ENCODE peak calls at places on chromosome 9, in six cellular contexts. One of them, this sample, is unnamed.

GRCh38 chr9:19517202-19517942 is 108.6 kb downstream of the ACER2 start:
- DNase-seq in left ventricle myocardium inferior: no peak
- DNase-seq in aorta: no peak
- DNase-seq in thyroid gland: no peak
- DNase-seq in neuronal stem cell: no peak
- DNase-seq in breast epithelium: no peak
- DNase-seq in this sample: no peak

GRCh38 chr9:26260238-26260637 is 582.0 kb upstream of the TUSC1 start:
- DNase-seq in left ventricle myocardium inferior: no peak
- DNase-seq in aorta: no peak
- DNase-seq in thyroid gland: no peak
- DNase-seq in neuronal stem cell: no peak
- DNase-seq in breast epithelium: no peak
- DNase-seq in this sample: no peak

GRCh38 chr9:70000481-70000880 is 43.2 kb upstream of the MAMDC2 start:
- DNase-seq in left ventricle myocardium inferior: no peak
- DNase-seq in aorta: no peak
- DNase-seq in thyroid gland: no peak
- DNase-seq in neuronal stem cell: no peak
- DNase-seq in breast epithelium: no peak
- DNase-seq in this sample: no peak

GRCh38 chr9:4674783-4675182 is 4.6 kb upstream of the CDC37L1 start:
- DNase-seq in left ventricle myocardium inferior: no peak
- DNase-seq in aorta: no peak
- DNase-seq in thyroid gland: no peak
- DNase-seq in neuronal stem cell: no peak
- DNase-seq in breast epithelium: no peak
- DNase-seq in this sample: peak

GRCh38 chr9:134503301-134504105 is 138.1 kb upstream of the COL5A1 start:
- DNase-seq in left ventricle myocardium inferior: peak
- DNase-seq in aorta: peak
- DNase-seq in thyroid gland: no peak
- DNase-seq in neuronal stem cell: no peak
- DNase-seq in breast epithelium: no peak
- DNase-seq in this sample: no peak

GRCh38 chr9:7051711-7052110 is 293.9 kb downstream of the KDM4C start:
- DNase-seq in left ventricle myocardium inferior: no peak
- DNase-seq in aorta: no peak
- DNase-seq in thyroid gland: no peak
- DNase-seq in neuronal stem cell: no peak
- DNase-seq in breast epithelium: no peak
- DNase-seq in this sample: no peak

GRCh38 chr9:123933801-123934200 is 3.9 kb upstream of the DENND1A start:
- DNase-seq in left ventricle myocardium inferior: no peak
- DNase-seq in aorta: no peak
- DNase-seq in thyroid gland: no peak
- DNase-seq in neuronal stem cell: no peak
- DNase-seq in breast epithelium: no peak
- DNase-seq in this sample: no peak

GRCh38 chr9:125522328-125522725 is 184.7 kb downstream of the MAPKAP1 start:
- DNase-seq in left ventricle myocardium inferior: no peak
- DNase-seq in aorta: no peak
- DNase-seq in thyroid gland: peak
- DNase-seq in neuronal stem cell: no peak
- DNase-seq in breast epithelium: no peak
- DNase-seq in this sample: no peak

GRCh38 chr9:96150324-96151023 is 151.5 kb downstream of the HSD17B3 start:
- DNase-seq in left ventricle myocardium inferior: no peak
- DNase-seq in aorta: no peak
- DNase-seq in thyroid gland: no peak
- DNase-seq in neuronal stem cell: no peak
- DNase-seq in breast epithelium: no peak
- DNase-seq in this sample: no peak

GRCh38 chr9:3401556-3401955 is 124.2 kb downstream of the RFX3 start:
- DNase-seq in left ventricle myocardium inferior: no peak
- DNase-seq in aorta: no peak
- DNase-seq in thyroid gland: no peak
- DNase-seq in neuronal stem cell: peak
- DNase-seq in breast epithelium: no peak
- DNase-seq in this sample: no peak

GRCh38 chr9:107368696-107369095 is 85.6 kb downstream of the RAD23B start:
- DNase-seq in left ventricle myocardium inferior: no peak
- DNase-seq in aorta: no peak
- DNase-seq in thyroid gland: no peak
- DNase-seq in neuronal stem cell: no peak
- DNase-seq in breast epithelium: no peak
- DNase-seq in this sample: no peak

GRCh38 chr9:7186175-7186574 is 428.4 kb downstream of the KDM4C start:
- DNase-seq in left ventricle myocardium inferior: no peak
- DNase-seq in aorta: no peak
- DNase-seq in thyroid gland: no peak
- DNase-seq in neuronal stem cell: no peak
- DNase-seq in breast epithelium: no peak
- DNase-seq in this sample: no peak

GRCh38 chr9:88988796-88989641 is 2.2 kb upstream of the S1PR3 start:
- DNase-seq in left ventricle myocardium inferior: no peak
- DNase-seq in aorta: no peak
- DNase-seq in thyroid gland: no peak
- DNase-seq in neuronal stem cell: no peak
- DNase-seq in breast epithelium: no peak
- DNase-seq in this sample: peak

GRCh38 chr9:37468620-37469019 is 3.4 kb upstream of the ZBTB5 start:
- DNase-seq in left ventricle myocardium inferior: no peak
- DNase-seq in aorta: no peak
- DNase-seq in thyroid gland: no peak
- DNase-seq in neuronal stem cell: no peak
- DNase-seq in breast epithelium: no peak
- DNase-seq in this sample: no peak

GRCh38 chr9:37476930-37477329 is 8.8 kb upstream of the POLR1E start:
- DNase-seq in left ventricle myocardium inferior: no peak
- DNase-seq in aorta: no peak
- DNase-seq in thyroid gland: no peak
- DNase-seq in neuronal stem cell: no peak
- DNase-seq in breast epithelium: no peak
- DNase-seq in this sample: no peak

GRCh38 chr9:37474438-37474837 is 9.2 kb upstream of the ZBTB5 start:
- DNase-seq in left ventricle myocardium inferior: no peak
- DNase-seq in aorta: no peak
- DNase-seq in thyroid gland: no peak
- DNase-seq in neuronal stem cell: no peak
- DNase-seq in breast epithelium: no peak
- DNase-seq in this sample: no peak

GRCh38 chr9:37466037-37466709 is 923 bp upstream of the ZBTB5 start:
- DNase-seq in left ventricle myocardium inferior: peak
- DNase-seq in aorta: peak
- DNase-seq in thyroid gland: peak
- DNase-seq in neuronal stem cell: peak
- DNase-seq in breast epithelium: no peak
- DNase-seq in this sample: no peak

GRCh38 chr9:37471942-37472679 is 6.9 kb upstream of the ZBTB5 start:
- DNase-seq in left ventricle myocardium inferior: no peak
- DNase-seq in aorta: no peak
- DNase-seq in thyroid gland: peak
- DNase-seq in neuronal stem cell: peak
- DNase-seq in breast epithelium: no peak
- DNase-seq in this sample: peak
- H3K4me3 ChIP-seq in left ventricle myocardium inferior: peak
- H3K4me3 ChIP-seq in aorta: no peak
- H3K4me3 ChIP-seq in thyroid gland: no peak
- H3K4me3 ChIP-seq in neuronal stem cell: no peak
- H3K4me3 ChIP-seq in breast epithelium: peak
- H3K4me3 ChIP-seq in this sample: peak

GRCh38 chr9:121568101-121568460 is 68.4 kb upstream of the GGTA1 start:
- DNase-seq in left ventricle myocardium inferior: peak
- DNase-seq in aorta: peak
- DNase-seq in thyroid gland: no peak
- DNase-seq in neuronal stem cell: no peak
- DNase-seq in breast epithelium: no peak
- DNase-seq in this sample: no peak

GRCh38 chr9:121569266-121569648 is 69.6 kb upstream of the GGTA1 start:
- DNase-seq in left ventricle myocardium inferior: no peak
- DNase-seq in aorta: no peak
- DNase-seq in thyroid gland: no peak
- DNase-seq in neuronal stem cell: no peak
- DNase-seq in breast epithelium: no peak
- DNase-seq in this sample: no peak

GRCh38 chr9:121567142-121568100 is 67.8 kb upstream of the GGTA1 start:
- DNase-seq in left ventricle myocardium inferior: peak
- DNase-seq in aorta: peak
- DNase-seq in thyroid gland: no peak
- DNase-seq in neuronal stem cell: no peak
- DNase-seq in breast epithelium: no peak
- DNase-seq in this sample: no peak

GRCh38 chr9:121566401-121567141 is 66.9 kb upstream of the GGTA1 start:
- DNase-seq in left ventricle myocardium inferior: peak
- DNase-seq in aorta: peak
- DNase-seq in thyroid gland: no peak
- DNase-seq in neuronal stem cell: no peak
- DNase-seq in breast epithelium: no peak
- DNase-seq in this sample: no peak

DNA sequence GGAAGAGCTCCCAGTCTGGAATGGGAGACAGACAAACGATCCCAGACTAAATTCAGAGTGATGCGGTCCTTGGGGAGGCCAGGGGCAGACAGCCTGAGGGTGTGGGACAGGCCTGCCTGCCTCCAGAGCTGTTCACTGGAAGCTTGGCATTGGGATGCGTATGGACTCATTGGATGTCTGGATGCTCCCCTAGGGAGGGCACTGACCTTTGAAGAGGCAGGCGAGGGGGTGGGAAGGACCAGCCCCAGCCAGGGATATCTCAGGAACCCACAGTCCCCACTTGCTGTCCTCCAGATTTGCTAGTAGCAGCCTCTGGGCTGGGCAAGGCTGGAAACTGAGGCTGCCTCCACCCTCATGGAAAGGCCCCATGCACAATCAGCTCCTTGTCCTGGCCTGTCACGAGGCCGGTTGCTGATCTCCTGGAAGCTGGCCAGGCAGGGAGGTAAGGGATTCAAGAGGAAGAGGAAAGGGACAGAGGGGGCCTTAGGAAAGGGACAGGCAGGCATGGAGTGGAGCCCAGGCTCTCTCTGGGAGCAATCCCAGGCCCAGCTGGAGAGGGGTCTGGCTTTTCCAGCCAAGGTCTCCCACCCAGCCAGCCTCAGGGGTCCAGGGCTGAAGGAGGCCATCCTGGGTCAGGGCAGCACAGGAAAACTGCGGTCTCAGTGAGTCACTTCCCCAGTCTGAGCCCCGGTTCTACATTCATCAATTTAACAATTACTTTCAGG is 69.1 kb upstream of the GGTA1 start:
- DNase-seq in left ventricle myocardium inferior: peak
- DNase-seq in aorta: peak
- DNase-seq in thyroid gland: no peak
- DNase-seq in neuronal stem cell: no peak
- DNase-seq in breast epithelium: no peak
- DNase-seq in this sample: no peak
- H3K4me3 ChIP-seq in left ventricle myocardium inferior: peak
- H3K4me3 ChIP-seq in aorta: no peak
- H3K4me3 ChIP-seq in thyroid gland: no peak
- H3K4me3 ChIP-seq in neuronal stem cell: no peak
- H3K4me3 ChIP-seq in breast epithelium: no peak
- H3K4me3 ChIP-seq in this sample: no peak

GRCh38 chr9:37119360-37119759 is 1.0 kb upstream of the ZCCHC7 start:
- DNase-seq in left ventricle myocardium inferior: no peak
- DNase-seq in aorta: no peak
- DNase-seq in thyroid gland: no peak
- DNase-seq in neuronal stem cell: no peak
- DNase-seq in breast epithelium: no peak
- DNase-seq in this sample: no peak
- H3K4me3 ChIP-seq in left ventricle myocardium inferior: peak
- H3K4me3 ChIP-seq in aorta: no peak
- H3K4me3 ChIP-seq in thyroid gland: no peak
- H3K4me3 ChIP-seq in neuronal stem cell: no peak
- H3K4me3 ChIP-seq in breast epithelium: peak
- H3K4me3 ChIP-seq in this sample: peak

GRCh38 chr9:121328476-121328875 is 41.6 kb downstream of the STOM start:
- DNase-seq in left ventricle myocardium inferior: no peak
- DNase-seq in aorta: no peak
- DNase-seq in thyroid gland: no peak
- DNase-seq in neuronal stem cell: no peak
- DNase-seq in breast epithelium: no peak
- DNase-seq in this sample: no peak
- H3K4me3 ChIP-seq in left ventricle myocardium inferior: no peak
- H3K4me3 ChIP-seq in aorta: no peak
- H3K4me3 ChIP-seq in thyroid gland: no peak
- H3K4me3 ChIP-seq in neuronal stem cell: no peak
- H3K4me3 ChIP-seq in breast epithelium: no peak
- H3K4me3 ChIP-seq in this sample: no peak

GRCh38 chr9:1235650-1236401 is 185.7 kb downstream of the DMRT2 start:
- DNase-seq in left ventricle myocardium inferior: no peak
- DNase-seq in aorta: no peak
- DNase-seq in thyroid gland: no peak
- DNase-seq in neuronal stem cell: no peak
- DNase-seq in breast epithelium: no peak
- DNase-seq in this sample: no peak

GRCh38 chr9:1233568-1233967 is 183.4 kb downstream of the DMRT2 start:
- DNase-seq in left ventricle myocardium inferior: no peak
- DNase-seq in aorta: no peak
- DNase-seq in thyroid gland: no peak
- DNase-seq in neuronal stem cell: no peak
- DNase-seq in breast epithelium: no peak
- DNase-seq in this sample: no peak

GRCh38 chr9:1231998-1232919 is 182.1 kb downstream of the DMRT2 start:
- DNase-seq in left ventricle myocardium inferior: peak
- DNase-seq in aorta: peak
- DNase-seq in thyroid gland: peak
- DNase-seq in neuronal stem cell: no peak
- DNase-seq in breast epithelium: peak
- DNase-seq in this sample: peak
- H3K4me3 ChIP-seq in left ventricle myocardium inferior: no peak
- H3K4me3 ChIP-seq in aorta: no peak
- H3K4me3 ChIP-seq in thyroid gland: no peak
- H3K4me3 ChIP-seq in neuronal stem cell: no peak
- H3K4me3 ChIP-seq in breast epithelium: no peak
- H3K4me3 ChIP-seq in this sample: no peak

DNA sequence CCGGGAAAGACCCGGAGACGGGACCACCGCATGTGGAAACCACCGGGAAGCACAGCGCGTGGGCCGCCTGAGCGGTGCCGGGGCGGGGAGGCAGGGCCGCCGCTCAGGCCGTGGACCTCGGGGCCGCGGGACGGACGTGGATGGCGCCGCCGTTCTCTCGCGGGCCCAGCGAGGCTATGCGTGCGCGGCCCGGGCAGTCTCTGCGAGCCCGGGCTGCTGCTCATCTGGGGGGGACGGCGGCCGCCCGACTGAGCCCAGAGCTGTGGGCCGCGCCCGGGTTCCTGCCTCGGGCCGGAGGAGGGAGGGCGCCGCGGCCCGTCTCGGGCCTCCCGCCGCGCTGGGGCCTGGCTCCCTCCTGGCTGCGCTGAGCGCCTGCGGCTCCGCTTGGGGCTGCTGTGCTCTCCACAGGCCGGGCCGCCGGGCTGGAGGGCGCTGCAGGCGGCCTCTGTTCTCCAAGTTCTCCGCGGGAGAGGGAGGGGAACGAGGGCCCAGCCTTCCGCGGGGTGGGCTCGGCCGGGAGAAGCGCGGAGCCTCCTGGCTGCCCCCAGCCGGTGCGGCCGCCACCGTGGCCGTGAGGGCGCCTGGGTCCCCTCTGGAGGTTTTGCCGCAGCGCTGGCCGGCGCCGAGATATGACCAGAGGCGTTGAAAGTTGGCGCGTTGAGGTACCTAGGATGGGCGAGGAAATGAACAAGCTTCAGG is 13.7 kb downstream of the RABL6 start:
- DNase-seq in left ventricle myocardium inferior: no peak
- DNase-seq in aorta: peak
- DNase-seq in thyroid gland: no peak
- DNase-seq in neuronal stem cell: no peak
- DNase-seq in breast epithelium: no peak
- DNase-seq in this sample: no peak
- H3K4me3 ChIP-seq in left ventricle myocardium inferior: peak
- H3K4me3 ChIP-seq in aorta: no peak
- H3K4me3 ChIP-seq in thyroid gland: no peak
- H3K4me3 ChIP-seq in neuronal stem cell: peak
- H3K4me3 ChIP-seq in breast epithelium: peak
- H3K4me3 ChIP-seq in this sample: no peak